ENCODE peak calls at places on chromosomes 5 and 9, in nine cellular contexts. R is kidney tubule cell; D is GM03348; V is stimulated activated CD8-positive, alpha-beta memory T cell treated with anti-CD3 and anti-CD28 coated beads, Interleukin-2, amount 100 ng/mL, for 1 hour; Y is amygdala; L is NCI-H1105; B is astrocyte of the spinal cord; U is HS-5; K is IMR-90. Q is an unnamed sample.

GRCh38 chr5:76705574-76705973 is 10.4 kb upstream of the F2R start:
- DNase-seq in R (no peak), D (no peak), V (no peak), Y (no peak), L (no peak), B (no peak), U (no peak), K (no peak), Q (no peak)

GRCh38 chr9:34085581-34086500 is 37.2 kb upstream of the UBAP2 start:
- DNase-seq in R (no peak), D (no peak), V (no peak), Y (peak; percentile 3), L (no peak), B (no peak), U (no peak), K (peak; percentile 30), Q (peak; percentile 84)

GRCh38 chr9:79046401-79046800 is 525.4 kb upstream of the TLE4 start:
- DNase-seq in R (no peak), D (no peak), V (no peak), Y (no peak), L (no peak), B (no peak), U (no peak), K (peak; percentile 34), Q (no peak)

GRCh38 chr9:19146441-19146840 is 19.1 kb upstream of the PLIN2 start:
- DNase-seq in R (no peak), D (no peak), V (no peak), Y (no peak), L (no peak), B (no peak), U (no peak), K (no peak), Q (no peak)

GRCh38 chr9:116951588-116952433 is 264.7 kb downstream of the TRIM32 start:
- DNase-seq in R (peak; percentile 97), D (peak; percentile 89), V (no peak), Y (no peak), L (no peak), B (peak; percentile 82), U (peak; percentile 13), K (peak; percentile 98), Q (peak; percentile 77)

GRCh38 chr9:97628668-97629067 is 4.5 kb downstream of the TSTD2 start:
- DNase-seq in R (no peak), D (no peak), V (no peak), Y (no peak), L (no peak), B (no peak), U (no peak), K (no peak), Q (peak; percentile 43)

GRCh38 chr9:72274916-72275315 is 90.1 kb downstream of the ZFAND5 start:
- DNase-seq in R (peak; percentile 23), D (no peak), V (no peak), Y (no peak), L (no peak), B (no peak), U (no peak), K (no peak), Q (no peak)

GRCh38 chr5:2324788-2325187 is 426.7 kb downstream of the IRX2 start:
- DNase-seq in R (no peak), D (no peak), V (no peak), Y (no peak), L (no peak), B (no peak), U (no peak), K (no peak), Q (no peak)

GRCh38 chr9:79572032-79572890 is 496 bp downstream of the TLE4 start:
- DNase-seq in R (peak; percentile 70), D (peak; percentile 77), V (no peak), Y (peak; percentile 14), L (peak; percentile 18), B (peak; percentile 54), U (no peak), K (peak; percentile 40), Q (peak; percentile 70)